ENCODE peak calls at places on chromosomes 13 and 19, in ten cellular contexts. G is GM23248; L is astrocyte; E is WTC11; C is small intestine; Z is stimulated activated CD8-positive, alpha-beta memory T cell treated with anti-CD3 and anti-CD28 coated beads, Interleukin-7, amount 100 ng/mL, for 1 hour; W is stomach; K is left ventricle myocardium inferior; I is fibroblast of pulmonary artery; N is colonic mucosa. Q is an unnamed sample.

GRCh38 chr19:16559896-16560295 is 12.3 kb downstream of the SLC35E1 start:
- DNase-seq in G (no peak), L (peak; percentile 65), E (no peak), C (no peak), Z (no peak), W (no peak), K (no peak), I (peak; percentile 18), N (no peak), Q (no peak)

GRCh38 chr13:99218545-99218944 is 17.9 kb downstream of the UBAC2 start:
- DNase-seq in G (no peak), L (peak; percentile 18), E (no peak), C (no peak), Z (no peak), W (peak; percentile 96), K (peak; percentile 80), I (no peak), N (no peak), Q (no peak)

GRCh38 chr13:62280590-62280989 is 864.9 kb upstream of the PCDH20 start:
- DNase-seq in G (no peak), L (no peak), E (no peak), C (no peak), Z (no peak), W (no peak), K (no peak), I (no peak), N (no peak), Q (no peak)

GRCh38 chr13:73672492-73672891 is 461.7 kb downstream of the KLF12 start:
- DNase-seq in G (no peak), L (peak; percentile 34), E (no peak), C (peak; percentile 92), Z (no peak), W (no peak), K (no peak), I (no peak), N (peak; percentile 47), Q (no peak)

GRCh38 chr19:33947565-33947964 is 150.9 kb downstream of the KCTD15 start:
- DNase-seq in G (no peak), L (no peak), E (no peak), C (no peak), Z (no peak), W (no peak), K (no peak), I (peak; percentile 1), N (no peak), Q (no peak)

GRCh38 chr13:51781246-51782022 is 22.5 kb downstream of the DHRS12 start:
- DNase-seq in G (peak; percentile 56), L (no peak), E (peak; percentile 56), C (peak; percentile 49), Z (no peak), W (peak; percentile 61), K (no peak), I (peak; percentile 36), N (no peak), Q (no peak)

GRCh38 chr13:109610517-109610916 is 175.9 kb downstream of the IRS2 start:
- DNase-seq in G (peak; percentile 20), L (no peak), E (peak; percentile 56), C (peak; percentile 50), Z (no peak), W (peak; percentile 48), K (peak; percentile 43), I (peak; percentile 23), N (peak; percentile 37), Q (peak; percentile 19)

GRCh38 chr13:43126420-43126819 is 103.0 kb downstream of the DNAJC15 start:
- DNase-seq in G (no peak), L (no peak), E (no peak), C (peak; percentile 64), Z (no peak), W (no peak), K (no peak), I (no peak), N (no peak), Q (no peak)

GRCh38 chr13:98216135-98216565 is 39.1 kb upstream of the RNF113B start:
- DNase-seq in G (peak; percentile 96), L (peak; percentile 87), E (no peak), C (no peak), Z (no peak), W (peak; percentile 67), K (peak; percentile 39), I (peak; percentile 46), N (no peak), Q (peak; percentile 97)

Q was measured in H54.